ENCODE peak calls at places on chromosomes 11 and 22, in five cellular contexts. L is H1, S is K562, N is GM12878, W is HepG2. Q is an unnamed sample.

GRCh38 chr22:17120281-17120680 is 879 bp downstream of the TMEM121B start:
- DNase-seq in L (peak; percentile 93), S (peak; percentile 74), N (no peak), W (no peak), Q (peak; percentile 93)

GRCh38 chr22:23836692-23837495 is 1.9 kb downstream of the DERL3 start:
- DNase-seq in N (no peak), S (no peak), W (no peak), L (no peak), Q (no peak)

GRCh38 chr11:76238551-76238950 is 32.2 kb upstream of the WNT11 start:
- DNase-seq in N (no peak), W (no peak), S (no peak), L (no peak), Q (no peak)

GRCh38 chr11:108836541-108836940 is 171.7 kb downstream of the DDX10 start:
- DNase-seq in N (no peak), L (no peak), W (no peak), S (no peak), Q (no peak)

GRCh38 chr11:44434191-44434590 is 124.3 kb upstream of the ALX4 start:
- DNase-seq in S (no peak), N (no peak), W (no peak), L (no peak), Q (no peak)

GRCh38 chr11:119077839-119078238 is 6.8 kb upstream of the HMBS start:
- DNase-seq in L (no peak), N (no peak), S (no peak), W (no peak), Q (no peak)

GRCh38 chr11:130499828-130500227 is 51.4 kb downstream of the ADAMTS15 start:
- DNase-seq in L (no peak), W (no peak), N (no peak), S (no peak), Q (no peak)

GRCh38 chr22:50732681-50733080 is 5.3 kb upstream of the ACR start:
- DNase-seq in W (no peak), N (no peak), L (peak; percentile 33), S (no peak), Q (no peak)

GRCh38 chr11:119169272-119169719 is 771 bp downstream of the NLRX1 start:
- DNase-seq in S (no peak), L (peak; percentile 79), W (peak; percentile 37), N (no peak), Q (peak; percentile 63)

GRCh38 chr22:40006641-40007040 is 11.9 kb downstream of the FAM83F start:
- DNase-seq in S (no peak), L (no peak), N (no peak), W (no peak), Q (no peak)

GRCh38 chr22:29043906-29044575 is 17.6 kb downstream of the C22orf31 start:
- DNase-seq in N (no peak), W (no peak), S (no peak), L (no peak), Q (no peak)

GRCh38 chr11:10428453-10428852 is 26.6 kb upstream of the AMPD3 start:
- DNase-seq in N (no peak), L (no peak), W (no peak), S (no peak), Q (no peak)

GRCh38 chr11:46363455-46363920 is 16.2 kb downstream of the DGKZ start:
- DNase-seq in W (no peak), N (no peak), S (no peak), L (no peak), Q (no peak)

DNA sequence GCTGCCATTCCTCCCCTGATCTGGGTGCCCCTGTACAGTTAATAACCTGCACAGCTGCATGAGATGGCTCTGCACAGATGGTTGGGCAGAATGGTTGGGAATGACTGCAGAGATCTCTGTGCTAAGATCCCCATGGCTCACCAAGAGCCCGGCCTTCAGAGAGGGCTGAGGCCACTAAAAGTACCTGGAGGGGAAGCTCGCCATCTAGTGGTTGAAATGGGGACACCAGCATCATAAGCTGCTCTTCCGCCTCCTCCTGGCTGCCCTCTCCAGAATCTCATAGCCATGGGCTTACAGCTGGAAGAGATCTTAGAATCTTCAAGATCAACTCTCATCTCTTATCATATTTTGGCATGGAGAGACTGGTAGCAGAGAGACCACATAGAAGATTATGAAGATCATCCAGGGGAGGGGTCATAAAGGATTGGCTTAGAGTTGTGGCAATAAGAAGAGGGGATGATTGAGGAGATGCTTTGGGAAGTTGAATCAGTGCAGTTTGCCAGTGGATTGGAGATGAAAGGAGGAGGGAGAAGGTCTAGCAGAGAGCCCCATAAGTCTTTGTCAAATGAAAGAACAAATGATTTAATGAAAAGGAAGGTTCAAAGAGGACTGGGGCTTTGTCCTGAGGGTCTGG is 22.0 kb upstream of the TLCD5 start:
- DNase-seq in S (peak; percentile 86), L (peak; percentile 87), N (peak; percentile 37), W (peak; percentile 69), Q (peak; percentile 81)
- TF ChIP-seq SP1 in S (no peak), L (no peak), N (no peak), W (no peak), Q (no peak)

GRCh38 chr11:72113170-72113808 is 794 bp upstream of the ANAPC15 start:
- DNase-seq in W (no peak), L (no peak), S (no peak), N (no peak), Q (no peak)
- TF ChIP-seq USF2 in W (no peak), L (no peak), S (no peak), N (no peak), Q (no peak)

GRCh38 chr11:132125855-132126841 is 755.7 kb downstream of the NTM start:
- DNase-seq in L (peak; percentile 58), S (no peak), N (no peak), W (no peak), Q (no peak)
- TF ChIP-seq SP1 in L (no peak), S (no peak), N (no peak), W (no peak), Q (no peak)

DNA sequence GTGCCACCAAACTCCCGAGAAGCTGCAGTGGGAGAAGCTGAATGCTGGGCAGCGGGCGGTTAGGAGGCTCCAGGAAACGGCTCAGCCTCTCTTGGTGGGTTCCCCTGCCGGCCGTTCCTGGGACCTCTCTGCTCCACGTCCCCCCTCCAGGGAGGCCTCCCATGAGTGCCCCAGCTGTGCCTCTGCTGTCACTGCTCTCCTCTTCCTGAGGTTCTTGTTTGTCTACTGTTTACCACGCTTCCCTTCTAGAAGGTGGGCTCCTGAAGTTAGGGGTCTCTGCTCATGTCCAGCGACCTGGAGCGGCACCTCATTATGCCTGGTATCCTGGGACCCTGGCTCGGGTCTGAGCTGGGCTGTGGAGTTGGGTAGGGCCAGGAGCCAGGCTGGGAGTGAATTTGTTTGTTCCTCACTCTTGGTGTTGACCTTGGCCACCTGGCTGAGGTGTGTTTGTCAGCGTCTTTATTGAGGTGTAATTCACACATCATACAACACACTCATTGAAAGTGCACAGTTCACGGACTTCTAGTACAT is 37.8 kb upstream of the GRAMD4 start:
- DNase-seq in N (no peak), W (no peak), S (no peak), L (no peak), Q (no peak)
- TF ChIP-seq USF2 in N (no peak), W (no peak), S (no peak), L (no peak), Q (no peak)

GRCh38 chr22:35353318-35353717 is 27.6 kb upstream of the HMOX1 start:
- DNase-seq in L (no peak), N (no peak), S (no peak), W (no peak), Q (no peak)
- TF ChIP-seq SP1 in L (no peak), N (no peak), S (no peak), W (no peak), Q (no peak)

Q was measured in WTC11.